ENCODE peak calls at places on chromosomes 1 and 21, in five cellular contexts. X, Z, Q, D and B are unnamed samples.

GRCh38 chr1:186681806-186682205 is 1.6 kb upstream of the PTGS2 start:
- DNase-seq in X (no peak), Z (no peak), Q (no peak), D (no peak), B (no peak)

GRCh38 chr1:56644064-56644940 is 812 bp upstream of the PRKAA2 start:
- DNase-seq in X (no peak), Z (no peak), Q (no peak), D (no peak), B (no peak)

GRCh38 chr1:21289700-21290545 is at the start of gene ECE1:
- DNase-seq in X (peak; percentile 44), Z (no peak), Q (peak; percentile 64), D (no peak), B (peak; percentile 42)

GRCh38 chr1:114482585-114482984 is 28.4 kb downstream of the TRIM33 start:
- DNase-seq in X (no peak), Z (no peak), Q (peak; percentile 43), D (no peak), B (no peak)

GRCh38 chr1:45009956-45010854 is 919 bp downstream of the HECTD3 start:
- DNase-seq in X (peak; percentile 57), Z (no peak), Q (peak; percentile 32), D (no peak), B (no peak)

GRCh38 chr1:16281765-16282164 is 44.8 kb upstream of the CPLANE2 start:
- DNase-seq in X (no peak), Z (no peak), Q (no peak), D (no peak), B (no peak)

GRCh38 chr1:4022715-4023114 is 122.6 kb upstream of the C1orf174 start:
- DNase-seq in X (no peak), Z (no peak), Q (no peak), D (no peak), B (no peak)

GRCh38 chr1:8419172-8419571 is 101.3 kb downstream of the SLC45A1 start:
- DNase-seq in X (no peak), Z (no peak), Q (no peak), D (no peak), B (no peak)

GRCh38 chr21:42305707-42306147 is 9.5 kb downstream of the TFF3 start:
- DNase-seq in X (no peak), Z (no peak), Q (no peak), D (no peak), B (no peak)

GRCh38 chr1:30416221-30416820 is 307.1 kb downstream of the MATN1 start:
- DNase-seq in X (no peak), Z (no peak), Q (no peak), D (no peak), B (no peak)

GRCh38 chr1:230080834-230081233 is 13.8 kb downstream of the GALNT2 start:
- DNase-seq in X (no peak), Z (no peak), Q (no peak), D (no peak), B (no peak)

GRCh38 chr1:103069201-103069600 is 39.1 kb downstream of the COL11A1 start:
- DNase-seq in X (no peak), Z (no peak), Q (no peak), D (no peak), B (no peak)

GRCh38 chr1:76074321-76075187 is at the start of gene ST6GALNAC3:
- DNase-seq in X (peak; percentile 76), Z (peak; percentile 59), Q (peak; percentile 63), D (no peak), B (peak; percentile 76)

GRCh38 chr1:36872858-36873257 is 161.5 kb downstream of the GRIK3 start:
- DNase-seq in X (no peak), Z (no peak), Q (no peak), D (no peak), B (no peak)

GRCh38 chr1:226097866-226098625 is 35.5 kb downstream of the H3-3A start:
- DNase-seq in X (no peak), Z (no peak), Q (no peak), D (no peak), B (no peak)

GRCh38 chr1:184362876-184363275 is 24.0 kb upstream of the C1orf21 start:
- DNase-seq in X (no peak), Z (no peak), Q (no peak), D (no peak), B (no peak)

GRCh38 chr1:160830321-160831153 is 32.1 kb downstream of the CD244 start:
- DNase-seq in X (no peak), Z (no peak), Q (peak; percentile 71), D (peak; percentile 53), B (peak; percentile 57)

GRCh38 chr1:55204997-55205396 is 10.2 kb downstream of the USP24 start:
- DNase-seq in X (no peak), Z (no peak), Q (peak; percentile 22), D (no peak), B (no peak)

GRCh38 chr1:8880068-8880676 is 1.7 kb upstream of the ENO1 start:
- DNase-seq in X (no peak), Z (peak; percentile 30), Q (peak; percentile 86), D (no peak), B (no peak)

GRCh38 chr1:196464545-196464944 is 143.7 kb downstream of the KCNT2 start:
- DNase-seq in X (no peak), Z (no peak), Q (no peak), D (no peak), B (no peak)

GRCh38 chr1:29688477-29689365 is 452.4 kb downstream of the PTPRU start:
- DNase-seq in X (no peak), Z (no peak), Q (peak; percentile 39), D (no peak), B (peak; percentile 31)

GRCh38 chr1:195637474-195637873 is 970.8 kb downstream of the KCNT2 start:
- DNase-seq in X (peak; percentile 21), Z (no peak), Q (no peak), D (no peak), B (no peak)

GRCh38 chr1:56376188-56376984 is 203.0 kb downstream of the PLPP3 start:
- DNase-seq in X (no peak), Z (no peak), Q (no peak), D (peak; percentile 19), B (no peak)

GRCh38 chr1:153954826-153955225 is 3.6 kb downstream of the CRTC2 start:
- DNase-seq in X (no peak), Z (no peak), Q (no peak), D (no peak), B (no peak)

GRCh38 chr1:8652607-8653046 is 164.8 kb downstream of the RERE start:
- DNase-seq in X (no peak), Z (no peak), Q (no peak), D (no peak), B (no peak)

GRCh38 chr1:112794654-112795239 is 79.6 kb upstream of the PPM1J start:
- DNase-seq in X (no peak), Z (no peak), Q (no peak), D (no peak), B (no peak)

GRCh38 chr1:20710450-20711284 is 7.1 kb downstream of the KIF17 start:
- DNase-seq in X (no peak), Z (no peak), Q (no peak), D (no peak), B (no peak)